ENCODE peak calls at places on chromosomes 7 and 10, in five cellular contexts. One of them, this sample, is unnamed.

GRCh38 chr10:43396061-43396927 is 12.7 kb downstream of the HNRNPF start:
- DNase-seq in fibroblast of lung: peak; percentile 69
- DNase-seq in sigmoid colon: peak; percentile 91
- DNase-seq in keratinocyte: no peak
- DNase-seq in DND-41: peak; percentile 89
- DNase-seq in this sample: no peak

GRCh38 chr7:70042533-70042932 is 444.3 kb downstream of the AUTS2 start:
- DNase-seq in fibroblast of lung: peak; percentile 56
- DNase-seq in sigmoid colon: no peak
- DNase-seq in keratinocyte: no peak
- DNase-seq in DND-41: no peak
- DNase-seq in this sample: peak; percentile 84

GRCh38 chr7:29898301-29898700 is 91.3 kb downstream of the SCRN1 start:
- DNase-seq in fibroblast of lung: no peak
- DNase-seq in sigmoid colon: no peak
- DNase-seq in keratinocyte: no peak
- DNase-seq in DND-41: no peak
- DNase-seq in this sample: no peak

GRCh38 chr7:139054101-139054500 is 18.3 kb upstream of the ZC3HAV1L start:
- DNase-seq in fibroblast of lung: no peak
- DNase-seq in sigmoid colon: no peak
- DNase-seq in keratinocyte: no peak
- DNase-seq in DND-41: no peak
- DNase-seq in this sample: no peak

GRCh38 chr10:43965033-43965917 is 316.6 kb upstream of the ZNF32 start:
- DNase-seq in fibroblast of lung: peak; percentile 93
- DNase-seq in sigmoid colon: no peak
- DNase-seq in keratinocyte: no peak
- DNase-seq in DND-41: no peak
- DNase-seq in this sample: peak; percentile 65

GRCh38 chr7:13321321-13321720 is 633.9 kb downstream of the ARL4A start:
- DNase-seq in fibroblast of lung: no peak
- DNase-seq in sigmoid colon: no peak
- DNase-seq in keratinocyte: no peak
- DNase-seq in DND-41: no peak
- DNase-seq in this sample: no peak

GRCh38 chr10:97332586-97333350 is 1.8 kb downstream of the FRAT2 start:
- DNase-seq in fibroblast of lung: peak; percentile 77
- DNase-seq in sigmoid colon: peak; percentile 75
- DNase-seq in keratinocyte: no peak
- DNase-seq in DND-41: no peak
- DNase-seq in this sample: peak; percentile 40

GRCh38 chr7:76125560-76125959 is 76.1 kb upstream of the SRRM3 start:
- DNase-seq in fibroblast of lung: no peak
- DNase-seq in sigmoid colon: no peak
- DNase-seq in keratinocyte: no peak
- DNase-seq in DND-41: no peak
- DNase-seq in this sample: no peak

GRCh38 chr7:52254396-52255025 is 780.9 kb upstream of the POM121L12 start:
- DNase-seq in fibroblast of lung: no peak
- DNase-seq in sigmoid colon: no peak
- DNase-seq in keratinocyte: no peak
- DNase-seq in DND-41: no peak
- DNase-seq in this sample: no peak

GRCh38 chr7:2684501-2684900 is 3.5 kb upstream of the AMZ1 start:
- DNase-seq in fibroblast of lung: no peak
- DNase-seq in sigmoid colon: no peak
- DNase-seq in keratinocyte: no peak
- DNase-seq in DND-41: no peak
- DNase-seq in this sample: no peak

GRCh38 chr7:132251327-132251659 is 325.0 kb downstream of the PLXNA4 start:
- DNase-seq in fibroblast of lung: peak; percentile 13
- DNase-seq in sigmoid colon: peak; percentile 92
- DNase-seq in keratinocyte: no peak
- DNase-seq in DND-41: no peak
- DNase-seq in this sample: no peak

GRCh38 chr10:92569071-92569470 is 4.8 kb downstream of the IDE start:
- DNase-seq in fibroblast of lung: peak; percentile 6
- DNase-seq in sigmoid colon: no peak
- DNase-seq in keratinocyte: no peak
- DNase-seq in DND-41: no peak
- DNase-seq in this sample: no peak

GRCh38 chr10:92572362-92573090 is 1.4 kb downstream of the IDE start:
- DNase-seq in fibroblast of lung: peak; percentile 18
- DNase-seq in sigmoid colon: no peak
- DNase-seq in keratinocyte: no peak
- DNase-seq in DND-41: no peak
- DNase-seq in this sample: no peak

GRCh38 chr10:92571649-92572048 is 2.2 kb downstream of the IDE start:
- DNase-seq in fibroblast of lung: peak; percentile 78
- DNase-seq in sigmoid colon: no peak
- DNase-seq in keratinocyte: no peak
- DNase-seq in DND-41: no peak
- DNase-seq in this sample: no peak

GRCh38 chr10:92573091-92573797 is 649 bp downstream of the IDE start:
- DNase-seq in fibroblast of lung: peak; percentile 50
- DNase-seq in sigmoid colon: peak; percentile 72
- DNase-seq in keratinocyte: no peak
- DNase-seq in DND-41: peak; percentile 43
- DNase-seq in this sample: no peak

DNA sequence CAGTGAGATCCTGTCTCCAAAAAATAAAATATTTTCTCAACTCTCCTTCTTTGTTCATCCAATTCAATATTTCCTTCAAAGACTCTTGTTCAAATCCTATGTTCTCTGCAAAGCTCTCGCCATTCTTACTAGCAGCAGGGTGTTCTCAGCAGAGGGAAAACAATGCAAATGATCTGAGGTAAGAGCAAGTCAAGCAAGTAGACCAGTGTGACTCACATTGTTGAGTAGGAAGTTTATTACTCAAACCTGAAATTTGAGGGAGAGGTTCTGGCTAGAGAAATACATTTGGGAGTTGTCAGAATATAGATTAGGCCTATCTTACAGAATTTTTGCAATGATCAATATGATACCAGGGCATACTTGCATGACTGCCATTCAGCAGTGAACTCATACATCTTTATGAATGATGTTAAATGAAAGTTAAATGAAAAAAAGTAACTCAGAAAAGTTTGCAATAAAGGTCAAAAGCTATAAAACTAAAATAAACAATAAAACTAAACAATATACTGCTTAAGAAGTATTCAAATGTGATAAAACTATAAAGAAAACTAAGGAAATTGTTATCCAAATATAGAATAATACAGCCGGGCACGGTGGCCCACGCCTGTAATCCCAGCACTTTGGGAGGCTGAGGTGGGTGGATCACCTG is 5.8 kb downstream of the IDE start:
- DNase-seq in fibroblast of lung: peak; percentile 75
- DNase-seq in sigmoid colon: no peak
- DNase-seq in keratinocyte: no peak
- DNase-seq in DND-41: no peak
- DNase-seq in this sample: no peak
- H3K4me3 ChIP-seq in fibroblast of lung: no peak overlapping the region
- H3K4me3 ChIP-seq in sigmoid colon: no peak overlapping the region
- H3K4me3 ChIP-seq in keratinocyte: no peak overlapping the region
- H3K4me3 ChIP-seq in DND-41: no peak overlapping the region
- H3K4me3 ChIP-seq in this sample: no peak overlapping the region

DNA sequence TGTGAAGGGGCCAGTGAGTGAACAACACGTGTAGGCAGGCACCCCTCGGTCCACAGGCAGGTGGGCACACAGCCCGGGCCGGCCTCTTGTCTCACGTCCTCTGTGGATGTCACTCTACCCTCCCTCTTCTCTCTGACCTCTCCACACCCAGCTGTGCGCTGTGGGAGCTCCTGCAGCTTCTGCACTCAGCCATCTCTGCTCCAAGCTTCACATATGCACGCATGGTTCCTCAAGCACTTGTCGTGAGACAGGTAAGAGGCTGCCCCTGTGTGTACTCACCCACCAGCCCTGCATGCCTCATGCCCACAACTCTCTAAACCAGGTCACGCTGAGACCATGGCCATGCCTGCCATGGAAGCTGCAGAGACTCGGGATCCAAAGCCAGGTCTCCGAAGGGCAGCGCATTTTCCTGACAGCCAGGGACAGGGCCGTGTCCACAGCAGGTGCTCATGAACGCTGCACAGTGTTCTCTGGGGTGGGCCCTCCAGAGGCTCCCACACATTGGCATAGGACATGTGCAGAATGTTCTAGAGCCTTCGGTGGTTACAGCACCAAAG is 477.5 kb downstream of the PTPRN2 start:
- DNase-seq in fibroblast of lung: no peak
- DNase-seq in sigmoid colon: no peak
- DNase-seq in keratinocyte: no peak
- DNase-seq in DND-41: no peak
- DNase-seq in this sample: no peak
- H3K4me3 ChIP-seq in fibroblast of lung: no peak overlapping the region
- H3K4me3 ChIP-seq in sigmoid colon: no peak overlapping the region
- H3K4me3 ChIP-seq in keratinocyte: no peak overlapping the region
- H3K4me3 ChIP-seq in DND-41: no peak overlapping the region
- H3K4me3 ChIP-seq in this sample: no peak overlapping the region

GRCh38 chr10:113853577-113854018 is 284 bp downstream of the DCLRE1A start:
- DNase-seq in fibroblast of lung: no peak
- DNase-seq in sigmoid colon: no peak
- DNase-seq in keratinocyte: no peak
- DNase-seq in DND-41: no peak
- DNase-seq in this sample: no peak

GRCh38 chr10:113854019-113854756 is at the start of the genes DCLRE1A and NHLRC2:
- DNase-seq in fibroblast of lung: peak; percentile 79
- DNase-seq in sigmoid colon: peak; percentile 89
- DNase-seq in keratinocyte: no peak
- DNase-seq in DND-41: peak; percentile 87
- DNase-seq in this sample: peak; percentile 31

GRCh38 chr10:113849140-113849803 is 4.6 kb downstream of the DCLRE1A start:
- DNase-seq in fibroblast of lung: no peak
- DNase-seq in sigmoid colon: no peak
- DNase-seq in keratinocyte: no peak
- DNase-seq in DND-41: no peak
- DNase-seq in this sample: no peak

GRCh38 chr10:113846036-113846435 is 7.8 kb downstream of the DCLRE1A start:
- DNase-seq in fibroblast of lung: no peak
- DNase-seq in sigmoid colon: no peak
- DNase-seq in keratinocyte: no peak
- DNase-seq in DND-41: no peak
- DNase-seq in this sample: no peak

DNA sequence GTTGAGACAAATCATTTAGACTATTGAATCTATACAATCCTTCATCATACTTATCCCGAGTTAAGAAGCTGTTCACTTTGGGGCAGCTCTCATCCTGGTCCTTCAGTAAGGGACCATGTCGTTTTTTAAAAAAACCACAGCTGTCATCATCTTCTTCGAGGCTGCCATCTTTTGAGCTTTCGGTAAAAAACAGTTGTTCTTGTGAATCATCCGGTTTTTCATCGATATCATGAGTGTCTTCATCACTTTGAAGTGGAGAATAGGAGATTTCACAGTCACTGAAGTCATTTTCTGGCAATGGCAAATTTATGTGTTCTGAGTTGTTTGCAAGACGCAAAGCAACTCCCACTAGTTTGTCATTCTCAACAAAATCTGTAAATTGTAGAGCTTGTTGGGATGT is 3.9 kb downstream of the DCLRE1A start:
- DNase-seq in fibroblast of lung: no peak
- DNase-seq in sigmoid colon: no peak
- DNase-seq in keratinocyte: no peak
- DNase-seq in DND-41: no peak
- DNase-seq in this sample: no peak
- H3K4me3 ChIP-seq in fibroblast of lung: no peak overlapping the region
- H3K4me3 ChIP-seq in sigmoid colon: no peak overlapping the region
- H3K4me3 ChIP-seq in keratinocyte: no peak overlapping the region
- H3K4me3 ChIP-seq in DND-41: no peak overlapping the region
- H3K4me3 ChIP-seq in this sample: no peak overlapping the region

DNA sequence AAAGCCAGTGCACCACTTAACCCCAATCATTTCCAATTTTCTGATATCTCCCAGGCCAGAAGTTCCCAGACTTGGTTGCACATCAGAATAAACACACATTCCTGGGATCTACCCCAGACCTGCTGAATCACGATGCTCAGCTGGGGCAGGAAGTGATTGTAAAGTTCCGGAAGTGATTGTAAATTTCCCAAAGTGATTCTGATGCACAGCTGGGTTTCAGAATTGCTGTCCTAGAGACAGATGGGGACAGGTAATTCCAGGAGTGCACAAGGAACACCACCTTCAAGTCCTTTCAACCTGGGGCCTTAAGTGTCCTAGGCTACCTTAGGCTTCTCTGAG is 104.2 kb upstream of the EEPD1 start:
- DNase-seq in fibroblast of lung: peak; percentile 51
- DNase-seq in sigmoid colon: no peak
- DNase-seq in keratinocyte: no peak
- DNase-seq in DND-41: no peak
- DNase-seq in this sample: no peak
- H3K4me3 ChIP-seq in fibroblast of lung: no peak overlapping the region
- H3K4me3 ChIP-seq in sigmoid colon: no peak overlapping the region
- H3K4me3 ChIP-seq in keratinocyte: no peak overlapping the region
- H3K4me3 ChIP-seq in DND-41: no peak overlapping the region
- H3K4me3 ChIP-seq in this sample: no peak overlapping the region

This sample was measured in skeletal muscle cell.